ENCODE peak calls at places on chromosomes 6 and 20, in seven cellular contexts. X, A, V, J, O, M and W are unnamed samples.

GRCh38 chr20:953742-954141 is 37.6 kb upstream of the ANGPT4 start:
- DNase-seq in V (peak; percentile 43), M (no peak), O (no peak), J (no peak), X (no peak), A (peak; percentile 29), W (no peak)

GRCh38 chr6:921400-921799 is 228.5 kb upstream of the EXOC2 start:
- DNase-seq in M (no peak), A (no peak), X (no peak), O (no peak), V (no peak), J (no peak), W (no peak)

GRCh38 chr20:39424923-39425678 is 463.0 kb downstream of the DHX35 start:
- DNase-seq in O (no peak), J (no peak), V (no peak), M (no peak), A (no peak), X (no peak), W (no peak)

GRCh38 chr6:100592929-100593328 is 128.2 kb upstream of the SIM1 start:
- DNase-seq in X (no peak), V (no peak), O (no peak), M (no peak), J (no peak), A (no peak), W (no peak)

GRCh38 chr6:161804804-161805203 is 530.9 kb upstream of the AGPAT4 start:
- DNase-seq in J (no peak), V (no peak), M (no peak), X (no peak), O (no peak), A (no peak), W (no peak)

GRCh38 chr20:50817776-50818172 is 22.9 kb downstream of the BCAS4 start:
- DNase-seq in O (no peak), A (no peak), J (no peak), V (no peak), M (no peak), X (no peak), W (no peak)

GRCh38 chr6:10746915-10747250 is 722 bp upstream of the TMEM14B start:
- DNase-seq in M (no peak), X (no peak), O (no peak), J (no peak), V (no peak), A (no peak), W (no peak)

GRCh38 chr6:118419448-118420394 is 128.4 kb upstream of the PLN start:
- DNase-seq in X (no peak), O (no peak), J (no peak), A (no peak), V (no peak), M (no peak), W (no peak)

GRCh38 chr6:37038297-37039198 is 33.1 kb downstream of the FGD2 start:
- DNase-seq in O (no peak), J (peak; percentile 83), V (no peak), M (no peak), X (no peak), A (no peak), W (peak; percentile 84)

GRCh38 chr6:134948708-134949107 is 1.2 kb downstream of the ALDH8A1 start:
- DNase-seq in J (no peak), O (no peak), V (no peak), X (no peak), M (no peak), A (no peak), W (no peak)

GRCh38 chr6:78701407-78701806 is 165.9 kb upstream of the IRAK1BP1 start:
- DNase-seq in O (no peak), X (no peak), V (no peak), A (no peak), J (no peak), M (no peak), W (no peak)

GRCh38 chr20:32110173-32110704 is 725 bp downstream of the TM9SF4 start:
- DNase-seq in A (peak; percentile 82), J (no peak), O (no peak), X (no peak), V (no peak), M (no peak), W (no peak)

GRCh38 chr20:17439897-17440296 is 91.3 kb downstream of the BFSP1 start:
- DNase-seq in O (no peak), V (no peak), A (no peak), J (no peak), X (no peak), M (no peak), W (no peak)

GRCh38 chr6:5536644-5537043 is 275.3 kb downstream of the FARS2 start:
- DNase-seq in J (no peak), A (no peak), V (no peak), X (no peak), O (no peak), M (no peak), W (no peak)
- H3K4me3 ChIP-seq in J (no peak overlapping the region), A (no peak overlapping the region), V (no peak overlapping the region), X (no peak overlapping the region), O (no peak overlapping the region), M (no peak overlapping the region), W (no peak overlapping the region)

DNA sequence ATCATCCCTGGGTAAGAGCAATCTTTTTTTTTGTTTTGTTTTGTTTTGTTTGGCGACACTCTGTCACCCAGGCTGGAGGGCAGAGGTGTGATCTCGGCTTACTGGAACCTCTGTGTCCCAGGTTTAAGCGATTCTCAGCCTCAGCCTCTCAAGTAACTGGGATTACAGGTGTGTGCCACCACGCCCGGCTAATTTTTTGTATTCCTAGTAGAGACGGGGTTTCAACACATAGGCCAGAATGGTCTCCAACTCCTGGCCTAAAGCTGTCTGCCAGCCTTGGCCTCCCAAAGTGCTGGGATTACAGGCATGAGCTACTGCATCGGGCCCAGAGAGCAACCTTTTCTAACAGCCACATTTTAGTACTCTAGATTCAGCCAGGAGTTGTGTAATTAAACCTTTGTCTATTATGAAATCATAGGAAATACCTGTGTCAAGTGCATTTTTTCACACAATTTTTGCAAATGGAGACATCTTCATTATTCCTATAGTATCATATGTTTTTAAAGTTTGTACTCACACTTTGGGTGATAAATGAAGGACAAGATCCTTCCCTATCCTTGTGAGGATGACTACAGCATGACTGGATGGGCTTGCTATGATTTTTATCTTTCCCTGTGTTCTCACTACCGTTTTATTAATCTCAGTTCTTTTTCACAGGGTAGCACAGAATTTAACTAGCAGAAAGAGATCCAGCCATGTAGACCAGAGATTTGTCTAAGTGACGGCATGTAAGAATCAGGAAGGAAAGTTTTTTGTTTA is 82.6 kb downstream of the OR2B2 start:
- DNase-seq in A (no peak), O (no peak), X (no peak), M (no peak), J (no peak), V (no peak), W (no peak)
- H3K4me3 ChIP-seq in A (peak overlapping the region; percentile 46), O (no peak overlapping the region), X (no peak overlapping the region), M (no peak overlapping the region), J (peak overlapping the region; percentile 58), V (peak overlapping the region; percentile 62), W (no peak overlapping the region)

GRCh38 chr20:34559311-34560140 is 1.0 kb downstream of the MAP1LC3A start:
- DNase-seq in X (no peak), O (no peak), V (peak; percentile 20), A (peak; percentile 87), J (peak; percentile 66), M (no peak), W (peak; percentile 64)

GRCh38 chr20:34560141-34560523 is 1.6 kb downstream of the MAP1LC3A start:
- DNase-seq in A (peak; percentile 83), J (peak; percentile 54), O (no peak), M (no peak), X (no peak), V (no peak), W (peak; percentile 55)

GRCh38 chr20:34560614-34561013 is 2.1 kb downstream of the MAP1LC3A start:
- DNase-seq in J (no peak), M (no peak), A (no peak), V (no peak), X (no peak), O (no peak), W (no peak)

GRCh38 chr20:34557936-34558319 is 590 bp upstream of the MAP1LC3A start:
- DNase-seq in X (no peak), J (no peak), A (peak; percentile 59), V (no peak), M (no peak), O (no peak), W (peak; percentile 27)

GRCh38 chr20:34558320-34559202 is at the start of gene MAP1LC3A:
- DNase-seq in X (peak; percentile 97), O (peak; percentile 91), M (peak; percentile 99), J (peak; percentile 97), V (peak; percentile 98), A (peak; percentile 100), W (peak; percentile 98)
- H3K4me3 ChIP-seq in X (peak within 1 kb of the TSS; percentile 89), O (peak within 1 kb of the TSS; percentile 84), M (peak within 1 kb of the TSS; percentile 43), J (peak within 1 kb of the TSS; percentile 82), V (peak within 1 kb of the TSS; percentile 60), A (peak within 1 kb of the TSS; percentile 54), W (peak within 1 kb of the TSS; percentile 98)

DNA sequence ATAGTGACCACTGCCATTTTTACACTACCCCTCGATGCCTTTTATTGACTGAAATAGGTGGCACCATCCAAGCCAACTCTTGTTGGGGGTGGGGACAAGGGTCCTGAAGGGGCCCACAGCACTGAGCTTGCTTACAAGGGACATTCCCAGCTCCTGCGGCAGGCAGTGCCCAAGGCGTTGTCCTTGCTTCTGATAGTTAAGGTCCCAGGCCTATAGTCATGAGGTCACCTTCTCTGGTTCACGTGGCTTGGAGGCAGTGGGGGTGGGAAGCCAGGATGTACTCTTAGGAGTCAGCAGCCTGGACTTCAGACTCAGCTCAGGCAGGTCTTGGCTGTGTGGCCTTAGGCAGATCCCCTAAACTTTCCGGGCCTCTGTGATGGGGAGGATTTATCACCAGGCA is 48.6 kb downstream of the TOX2 start:
- DNase-seq in M (peak; percentile 18), V (no peak), X (peak; percentile 31), J (no peak), O (no peak), A (peak; percentile 73), W (no peak)
- H3K4me3 ChIP-seq in M (no peak overlapping the region), V (no peak overlapping the region), X (no peak overlapping the region), J (no peak overlapping the region), O (no peak overlapping the region), A (no peak overlapping the region), W (no peak overlapping the region)

GRCh38 chr6:41562633-41562975 is 16.4 kb downstream of the FOXP4 start:
- DNase-seq in X (no peak), M (no peak), J (no peak), V (no peak), A (no peak), O (no peak), W (no peak)
- H3K4me3 ChIP-seq in X (no peak overlapping the region), M (no peak overlapping the region), J (no peak overlapping the region), V (no peak overlapping the region), A (no peak overlapping the region), O (no peak overlapping the region), W (no peak overlapping the region)

GRCh38 chr6:122399348-122400120 is at the start of gene HSF2:
- DNase-seq in X (peak; percentile 98), O (peak; percentile 91), M (peak; percentile 99), A (peak; percentile 94), V (peak; percentile 98), J (peak; percentile 98), W (peak; percentile 94)

GRCh38 chr6:122400121-122400450 is 634 bp downstream of the HSF2 start:
- DNase-seq in A (no peak), O (peak; percentile 29), M (no peak), J (peak; percentile 69), X (no peak), V (no peak), W (no peak)

GRCh38 chr6:122401104-122401503 is 1.7 kb downstream of the HSF2 start:
- DNase-seq in V (no peak), M (no peak), X (no peak), O (no peak), A (no peak), J (no peak), W (no peak)

GRCh38 chr6:122400467-122401089 is 1.1 kb downstream of the HSF2 start:
- DNase-seq in O (no peak), V (no peak), M (no peak), A (no peak), J (no peak), X (no peak), W (no peak)

GRCh38 chr6:122399055-122399347 is 451 bp upstream of the HSF2 start:
- DNase-seq in M (no peak), J (no peak), X (no peak), A (no peak), O (no peak), V (no peak), W (no peak)
- H3K4me3 ChIP-seq in M (no peak overlapping the region), J (peak overlapping the region; percentile 95), X (peak overlapping the region; percentile 99), A (no peak overlapping the region), O (no peak overlapping the region), V (no peak overlapping the region), W (peak overlapping the region; percentile 21)